ENCODE peak calls at places on chromosome 15, in ten cellular contexts. A, T, B, L, Q, M, F, S, P and H are unnamed samples.

GRCh38 chr15:95875141-95875643 is 455.3 kb upstream of the NR2F2 start:
- DNase-seq in F (no peak), L (no peak), B (no peak), P (peak; percentile 43), A (peak; percentile 56), T (peak; percentile 37), M (no peak), Q (no peak), S (no peak), H (no peak)

GRCh38 chr15:78075490-78076230 is 1.9 kb downstream of the TBC1D2B start:
- DNase-seq in S (no peak), L (no peak), T (peak; percentile 79), Q (peak; percentile 93), F (peak; percentile 38), A (peak; percentile 68), B (no peak), P (no peak), M (peak; percentile 43), H (no peak)

GRCh38 chr15:95394186-95395067 is 936.1 kb upstream of the NR2F2 start:
- DNase-seq in B (no peak), T (no peak), A (no peak), S (no peak), L (no peak), M (no peak), F (no peak), Q (peak; percentile 83), P (no peak), H (no peak)

GRCh38 chr15:79601376-79601775 is 169.2 kb downstream of the MINAR1 start:
- DNase-seq in A (no peak), B (no peak), M (no peak), T (no peak), P (no peak), F (no peak), L (no peak), S (peak; percentile 56), Q (no peak), H (no peak)

GRCh38 chr15:63901912-63902670 is 68.3 kb upstream of the HERC1 start:
- DNase-seq in L (no peak), B (no peak), T (no peak), Q (no peak), A (no peak), M (no peak), P (no peak), F (no peak), S (no peak), H (no peak)

GRCh38 chr15:91572110-91572509 is 281.4 kb upstream of the SLCO3A1 start:
- DNase-seq in M (no peak), S (no peak), T (no peak), Q (no peak), A (no peak), B (no peak), F (peak; percentile 77), P (no peak), L (no peak), H (no peak)

GRCh38 chr15:92617197-92618037 is 38.2 kb downstream of the FAM174B start:
- DNase-seq in M (no peak), F (peak; percentile 72), A (peak; percentile 93), P (no peak), L (peak; percentile 74), B (no peak), S (no peak), T (no peak), Q (peak; percentile 55), H (no peak)

GRCh38 chr15:52421029-52421428 is 107.7 kb downstream of the MYO5A start:
- DNase-seq in P (no peak), M (no peak), Q (no peak), S (no peak), T (no peak), A (no peak), B (no peak), L (no peak), F (no peak), H (no peak)

GRCh38 chr15:93048426-93048721 is 40.6 kb downstream of the RGMA start:
- DNase-seq in F (no peak), B (no peak), S (no peak), L (no peak), Q (no peak), A (no peak), P (no peak), M (no peak), T (no peak), H (no peak)

GRCh38 chr15:81877533-81878227 is 168.1 kb downstream of the MEX3B start:
- DNase-seq in L (no peak), A (no peak), T (no peak), P (no peak), S (no peak), M (no peak), F (no peak), B (no peak), Q (peak; percentile 72), H (no peak)

GRCh38 chr15:74725241-74725774 is at the start of gene CYP1A1:
- DNase-seq in Q (no peak), M (no peak), A (no peak), F (no peak), T (peak; percentile 36), P (no peak), B (no peak), S (peak; percentile 43), L (peak; percentile 27), H (no peak)

GRCh38 chr15:90087454-90088154 is 14.7 kb downstream of the IDH2 start:
- DNase-seq in B (no peak), Q (peak; percentile 74), F (peak; percentile 85), L (no peak), T (no peak), M (no peak), P (no peak), S (peak; percentile 53), A (peak; percentile 56), H (no peak)
- H3K27ac ChIP-seq in B (no peak overlapping the region), Q (no peak overlapping the region), F (no peak overlapping the region), L (no peak overlapping the region), T (no peak overlapping the region), M (no peak overlapping the region), P (no peak overlapping the region), S (no peak overlapping the region), A (no peak overlapping the region), H (peak overlapping the region; percentile 18)

GRCh38 chr15:100055821-100056220 is 286.0 kb downstream of the ADAMTS17 start:
- DNase-seq in P (no peak), A (no peak), L (no peak), S (no peak), F (no peak), T (no peak), B (no peak), Q (no peak), M (no peak), H (no peak)
- H3K27ac ChIP-seq in P (no peak overlapping the region), A (no peak overlapping the region), L (no peak overlapping the region), S (no peak overlapping the region), F (no peak overlapping the region), T (no peak overlapping the region), B (no peak overlapping the region), Q (no peak overlapping the region), M (no peak overlapping the region), H (no peak overlapping the region)

GRCh38 chr15:88637436-88637835 is 1.4 kb upstream of the ISG20 start:
- DNase-seq in B (no peak), S (no peak), P (no peak), F (no peak), Q (no peak), L (no peak), T (no peak), M (no peak), A (no peak), H (no peak)
- H3K27ac ChIP-seq in B (peak overlapping the region; percentile 100), S (no peak overlapping the region), P (peak overlapping the region; percentile 96), F (peak overlapping the region; percentile 87), Q (no peak overlapping the region), L (peak overlapping the region; percentile 91), T (no peak overlapping the region), M (peak overlapping the region; percentile 96), A (no peak overlapping the region), H (no peak overlapping the region)

GRCh38 chr15:38263996-38264395 is 11.4 kb downstream of the SPRED1 start:
- DNase-seq in B (no peak), T (no peak), S (no peak), F (no peak), P (no peak), L (no peak), Q (no peak), M (no peak), A (no peak), H (no peak)
- H3K27ac ChIP-seq in B (no peak overlapping the region), T (no peak overlapping the region), S (no peak overlapping the region), F (no peak overlapping the region), P (no peak overlapping the region), L (no peak overlapping the region), Q (no peak overlapping the region), M (no peak overlapping the region), A (no peak overlapping the region), H (no peak overlapping the region)

GRCh38 chr15:89751748-89752147 is 699 bp upstream of the MESP1 start:
- DNase-seq in P (no peak), A (no peak), F (no peak), M (no peak), S (no peak), B (no peak), T (no peak), L (no peak), Q (no peak), H (no peak)

GRCh38 chr15:89749526-89749925 is 1.5 kb downstream of the MESP1 start:
- DNase-seq in S (no peak), P (no peak), M (no peak), Q (no peak), F (no peak), B (no peak), L (no peak), A (no peak), T (no peak), H (no peak)

GRCh38 chr15:89749059-89749458 is 2.0 kb downstream of the MESP1 start:
- DNase-seq in F (no peak), M (no peak), A (no peak), Q (no peak), L (no peak), B (no peak), P (no peak), T (no peak), S (no peak), H (no peak)

GRCh38 chr15:89749951-89750559 is 994 bp downstream of the MESP1 start:
- DNase-seq in Q (no peak), A (no peak), S (no peak), B (no peak), L (no peak), P (peak; percentile 41), F (no peak), T (peak; percentile 38), M (no peak), H (no peak)

DNA sequence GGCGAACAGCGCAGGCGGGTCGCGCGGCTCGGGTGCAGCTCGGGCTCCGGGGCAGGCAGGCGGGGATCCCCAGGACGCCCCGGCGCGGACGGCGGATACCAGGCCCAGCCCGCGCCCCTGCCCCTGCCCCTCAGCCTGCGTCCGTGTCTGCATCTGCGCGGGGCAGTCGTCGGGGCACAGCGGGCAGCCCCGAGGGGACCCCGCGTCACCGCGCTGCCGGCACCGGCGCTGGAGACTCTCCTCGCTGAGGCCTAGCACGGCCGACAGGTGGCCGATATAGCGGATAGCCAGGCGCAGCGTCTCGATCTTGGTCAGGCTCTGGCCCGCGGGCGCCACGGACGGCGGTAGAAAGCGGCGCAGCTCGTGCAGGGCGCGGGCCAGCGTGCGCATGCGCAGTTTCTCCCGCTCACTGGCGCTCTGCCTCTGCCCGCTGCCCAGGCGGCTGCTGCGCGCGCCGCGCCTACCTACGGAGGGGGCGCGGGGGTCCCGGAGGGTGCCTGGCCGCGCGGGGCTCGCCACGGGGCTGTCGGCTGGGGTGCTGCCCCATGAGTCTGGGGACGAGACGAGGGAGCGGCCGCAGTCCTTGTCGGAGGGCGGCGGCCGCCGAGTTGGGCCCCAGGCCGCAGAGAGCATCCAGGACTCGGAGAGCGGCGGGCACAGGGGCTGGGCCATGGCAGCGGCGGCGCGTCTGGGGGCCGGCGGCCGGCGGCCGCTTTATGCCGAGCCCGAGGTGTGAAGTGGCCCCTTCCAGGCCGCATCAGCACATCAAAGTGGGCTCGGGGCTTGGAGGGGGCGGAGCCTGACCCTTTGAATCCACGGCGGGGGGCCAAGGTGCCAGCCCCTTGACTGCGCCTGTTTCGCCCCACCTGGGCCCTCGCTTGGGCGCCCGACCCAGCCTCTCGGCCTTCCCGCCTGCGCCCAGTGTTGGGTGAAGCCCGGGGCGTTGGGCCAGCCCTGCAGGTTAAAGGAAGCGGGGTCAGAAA is at the start of gene MESP1:
- DNase-seq in F (peak; percentile 96), P (peak; percentile 97), Q (peak; percentile 95), T (peak; percentile 93), S (peak; percentile 94), L (peak; percentile 91), M (peak; percentile 90), B (peak; percentile 77), A (peak; percentile 90), H (peak; percentile 64)
- H3K27ac ChIP-seq in F (peak within 1 kb of the TSS; percentile 81), P (peak within 1 kb of the TSS; percentile 31), Q (no peak within 1 kb of the TSS), T (no peak within 1 kb of the TSS), S (peak within 1 kb of the TSS; percentile 75), L (peak within 1 kb of the TSS; percentile 56), M (no peak within 1 kb of the TSS), B (no peak within 1 kb of the TSS), A (peak within 1 kb of the TSS; percentile 66), H (peak within 1 kb of the TSS; percentile 40)